ENCODE peak calls at places on chromosomes 12 and 14, in ten cellular contexts. Y is PC-3, V is GM23248, S is fibroblast of lung, X is neural progenitor cell, E is astrocyte, D is endothelial cell of umbilical vein, F is hepatocyte, A is GM23338, P is HepG2. K is an unnamed sample. For H3K79me2, the result is how much of the 10 kb centered on the place peaks cover.

GRCh38 chr14:87894920-87895319 is 98.1 kb downstream of the GALC start:
- DNase-seq in Y (no peak), V (no peak), S (no peak), X (no peak), E (no peak), D (no peak), F (no peak), A (no peak), P (no peak), K (no peak)

GRCh38 chr12:26281320-26281719 is 85.9 kb downstream of the SSPN start:
- DNase-seq in Y (no peak), V (peak), S (peak), X (no peak), E (peak), D (no peak), F (no peak), A (no peak), P (no peak), K (no peak)

GRCh38 chr14:52253503-52253902 is 14.0 kb upstream of the PTGDR start:
- DNase-seq in Y (peak), V (peak), S (peak), X (peak), E (peak), D (no peak), F (no peak), A (peak), P (no peak), K (no peak)

GRCh38 chr12:132208153-132208823 is 64.0 kb downstream of the NOC4L start:
- DNase-seq in Y (no peak), V (no peak), S (no peak), X (no peak), E (no peak), D (no peak), F (no peak), A (no peak), P (no peak), K (no peak)

GRCh38 chr14:64501326-64502171 is 2.1 kb downstream of the ZBTB25 start:
- DNase-seq in Y (peak), V (peak), S (peak), X (no peak), E (peak), D (peak), F (peak), A (no peak), P (peak), K (no peak)

GRCh38 chr12:60437297-60437696 is 841.5 kb downstream of the SLC16A7 start:
- DNase-seq in Y (no peak), V (no peak), S (no peak), X (no peak), E (no peak), D (peak), F (no peak), A (no peak), P (no peak), K (no peak)

GRCh38 chr14:72303930-72304329 is 371.7 kb downstream of the RGS6 start:
- DNase-seq in Y (no peak), V (no peak), S (no peak), X (no peak), E (no peak), D (no peak), F (no peak), A (no peak), P (no peak), K (no peak)

GRCh38 chr14:76924363-76925151 is 98.3 kb downstream of the LRRC74A start:
- DNase-seq in Y (no peak), V (no peak), S (peak), X (peak), E (no peak), D (no peak), F (peak), A (peak), P (peak), K (no peak)

GRCh38 chr12:124520896-124521295 is 46.5 kb downstream of the NCOR2 start:
- DNase-seq in Y (no peak), V (no peak), S (no peak), X (no peak), E (no peak), D (peak), F (no peak), A (no peak), P (no peak), K (no peak)

GRCh38 chr14:52033131-52033642 is 35.7 kb downstream of the NID2 start:
- DNase-seq in Y (no peak), V (peak), S (peak), X (peak), E (peak), D (no peak), F (no peak), A (peak), P (no peak), K (no peak)

GRCh38 chr12:30719060-30719459 is 23.4 kb upstream of the IPO8 start:
- DNase-seq in Y (peak), V (peak), S (peak), X (no peak), E (peak), D (no peak), F (peak), A (no peak), P (no peak), K (peak)

GRCh38 chr12:50707396-50707795 is 56.5 kb upstream of the ATF1 start:
- DNase-seq in Y (no peak), V (no peak), S (no peak), X (no peak), E (no peak), D (no peak), F (no peak), A (no peak), P (no peak), K (no peak)

GRCh38 chr14:79708991-79709390 is 502.3 kb downstream of the DIO2 start:
- DNase-seq in Y (peak), V (no peak), S (peak), X (no peak), E (peak), D (no peak), F (peak), A (no peak), P (no peak), K (no peak)

GRCh38 chr12:46585854-46586621 is 213.5 kb upstream of the SLC38A2 start:
- DNase-seq in Y (peak), V (peak), S (peak), X (peak), E (peak), D (peak), F (peak), A (peak), P (peak), K (peak)

DNA sequence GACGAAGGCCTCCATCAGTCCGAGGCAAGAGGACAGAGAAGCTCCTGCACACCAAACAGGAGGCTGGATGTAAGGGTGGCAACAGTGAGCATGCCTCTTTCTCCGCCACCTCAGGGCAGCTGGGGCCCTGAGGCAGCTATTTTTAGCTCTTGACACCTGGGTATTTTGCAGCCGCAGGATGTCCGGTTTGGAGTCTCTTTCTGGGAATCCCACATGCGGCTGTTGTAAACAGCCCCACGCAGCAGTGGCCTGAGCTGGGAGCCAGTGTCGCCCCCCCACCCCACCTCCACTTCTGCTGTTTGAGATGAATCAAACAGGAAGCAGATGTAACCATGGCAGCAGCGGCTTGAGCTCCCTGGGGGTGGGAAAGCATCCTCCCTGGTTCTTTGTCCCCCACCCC is 11.7 kb downstream of the HDAC7 start:
- DNase-seq in Y (no peak), V (peak), S (peak), X (no peak), E (peak), D (peak), F (peak), A (peak), P (no peak), K (peak)
- H3K4me2 ChIP-seq in Y (no peak), V (peak), S (no peak), X (peak), E (peak), D (peak), F (peak), A (peak), P (no peak), K (peak)

GRCh38 chr14:28767239-28767850 is 758 bp downstream of the FOXG1 start:
- DNase-seq in Y (no peak), V (no peak), S (no peak), X (no peak), E (no peak), D (no peak), F (no peak), A (no peak), P (no peak), K (no peak)

GRCh38 chr14:28763914-28764848 is 2.4 kb upstream of the FOXG1 start:
- DNase-seq in Y (peak), V (no peak), S (peak), X (peak), E (no peak), D (no peak), F (no peak), A (peak), P (no peak), K (no peak)

GRCh38 chr14:28766505-28767238 is at the start of gene FOXG1:
- DNase-seq in Y (no peak), V (peak), S (peak), X (peak), E (no peak), D (no peak), F (no peak), A (peak), P (no peak), K (no peak)

GRCh38 chr14:28765169-28765906 is 1.2 kb upstream of the FOXG1 start:
- DNase-seq in Y (no peak), V (peak), S (no peak), X (peak), E (no peak), D (no peak), F (no peak), A (no peak), P (no peak), K (no peak)

GRCh38 chr14:28765907-28766504 is 581 bp upstream of the FOXG1 start:
- DNase-seq in Y (no peak), V (peak), S (peak), X (peak), E (no peak), D (no peak), F (peak), A (no peak), P (no peak), K (no peak)
- TF ChIP-seq EZH2 in Y (no peak), V (peak), S (peak), X (peak), E (peak), D (peak), F (peak), A (peak), P (no peak), K (no peak)

DNA sequence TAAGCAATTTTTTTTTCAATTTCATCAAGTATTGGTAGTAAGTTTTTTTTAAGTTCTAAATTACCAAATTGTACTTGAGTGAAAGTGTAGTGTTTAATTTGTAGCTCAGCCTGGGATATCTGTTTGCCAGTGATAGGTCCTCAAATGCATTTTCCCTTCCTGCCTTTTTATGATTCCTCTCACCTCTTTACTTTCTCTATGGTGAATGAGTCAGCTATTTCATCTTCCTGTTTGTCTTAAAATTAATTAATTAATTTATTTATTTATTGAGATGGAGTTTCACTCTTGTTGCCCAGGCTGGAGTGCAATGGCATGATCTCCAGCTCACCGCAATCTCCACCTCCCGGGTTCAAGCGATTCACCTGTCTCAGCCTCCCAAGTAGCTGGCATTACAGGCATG is 10.7 kb downstream of the SRP54 start:
- DNase-seq in Y (no peak), V (no peak), S (no peak), X (no peak), E (no peak), D (peak), F (no peak), A (no peak), P (no peak), K (no peak)
- H3K79me2 ChIP-seq in Y (half or more), V (half or more), S (under half), X (half or more), E (half or more), D (half or more), F (half or more), A (half or more), P (half or more), K (half or more)

GRCh38 chr14:102471921-102472814 is 37.4 kb downstream of the ANKRD9 start:
- DNase-seq in Y (no peak), V (no peak), S (no peak), X (no peak), E (no peak), D (no peak), F (no peak), A (no peak), P (no peak), K (no peak)

GRCh38 chr14:102469261-102469660 is 40.3 kb downstream of the ANKRD9 start:
- DNase-seq in Y (peak), V (no peak), S (no peak), X (no peak), E (no peak), D (no peak), F (no peak), A (no peak), P (no peak), K (no peak)

GRCh38 chr14:102472815-102473158 is 36.8 kb downstream of the ANKRD9 start:
- DNase-seq in Y (no peak), V (no peak), S (no peak), X (no peak), E (no peak), D (no peak), F (no peak), A (no peak), P (no peak), K (no peak)

GRCh38 chr14:102474934-102475333 is 34.6 kb downstream of the ANKRD9 start:
- DNase-seq in Y (no peak), V (no peak), S (peak), X (no peak), E (peak), D (no peak), F (no peak), A (no peak), P (no peak), K (no peak)

GRCh38 chr14:102473559-102473958 is 36.0 kb downstream of the ANKRD9 start:
- DNase-seq in Y (no peak), V (no peak), S (no peak), X (no peak), E (no peak), D (no peak), F (no peak), A (no peak), P (no peak), K (no peak)
- H3K4me2 ChIP-seq in Y (no peak), V (no peak), S (no peak), X (no peak), E (no peak), D (no peak), F (no peak), A (no peak), P (no peak), K (no peak)

K was measured in MM.1S.